ENCODE peak calls at places on chromosomes 11 and 22, in seven cellular contexts. E is naive thymus-derived CD8-positive, alpha-beta T cell; I is AG04450; O is AG09319; C is upper lobe of right lung; L is stimulated activated CD4-positive, alpha-beta T cell treated with anti-CD3 and anti-CD28 coated beads, Interleukin-1b, Interleukin-23, amount 100 ng/mL, for 24 hours; M is activated CD8-positive, alpha-beta T cell treated with anti-CD3 and anti-CD28 coated beads for 36 hours. H is an unnamed sample.

GRCh38 chr11:92129811-92130210 is 94.8 kb upstream of the FAT3 start:
- DNase-seq in E (no peak), I (no peak), O (no peak), C (no peak), L (no peak), M (no peak), H (no peak)

GRCh38 chr22:40904101-40904500 is 42.2 kb upstream of the DNAJB7 start:
- DNase-seq in E (no peak), I (no peak), O (no peak), C (no peak), L (no peak), M (no peak), H (no peak)

GRCh38 chr11:82523141-82523540 is 210.5 kb downstream of the FAM181B start:
- DNase-seq in E (no peak), I (no peak), O (no peak), C (no peak), L (no peak), M (no peak), H (no peak)

GRCh38 chr11:15824060-15824459 is 532.3 kb downstream of the SOX6 start:
- DNase-seq in E (no peak), I (peak; percentile 56), O (no peak), C (no peak), L (no peak), M (no peak), H (no peak)

GRCh38 chr11:75277211-75277805 is 36.7 kb downstream of the TPBGL start:
- DNase-seq in E (no peak), I (no peak), O (no peak), C (peak; percentile 22), L (no peak), M (peak; percentile 1), H (no peak)

GRCh38 chr11:85590848-85591483 is 36.2 kb downstream of the DLG2 start:
- DNase-seq in E (no peak), I (peak; percentile 4), O (peak; percentile 4), C (no peak), L (no peak), M (no peak), H (no peak)

GRCh38 chr22:23402275-23403151 is 177.6 kb downstream of the IGLL1 start:
- DNase-seq in E (peak; percentile 32), I (no peak), O (no peak), C (peak; percentile 86), L (no peak), M (peak; percentile 77), H (peak; percentile 7)

GRCh38 chr11:95625164-95626017 is 164.2 kb downstream of the FAM76B start:
- DNase-seq in E (no peak), I (no peak), O (no peak), C (no peak), L (no peak), M (no peak), H (no peak)

GRCh38 chr22:39374191-39374590 is 24.4 kb downstream of the SYNGR1 start:
- DNase-seq in E (no peak), I (no peak), O (no peak), C (no peak), L (no peak), M (no peak), H (no peak)

GRCh38 chr22:27881404-27881803 is 37.7 kb downstream of the PITPNB start:
- DNase-seq in E (no peak), I (peak; percentile 26), O (no peak), C (no peak), L (no peak), M (no peak), H (no peak)

GRCh38 chr11:116502641-116503061 is 270.1 kb downstream of the BUD13 start:
- DNase-seq in E (no peak), I (no peak), O (no peak), C (no peak), L (no peak), M (no peak), H (no peak)

GRCh38 chr22:42692239-42693054 is 28.2 kb downstream of the A4GALT start:
- DNase-seq in E (no peak), I (no peak), O (no peak), C (no peak), L (no peak), M (peak; percentile 13), H (no peak)

GRCh38 chr11:101745756-101746155 is 161.9 kb upstream of the TRPC6 start:
- DNase-seq in E (no peak), I (no peak), O (no peak), C (no peak), L (no peak), M (no peak), H (no peak)

GRCh38 chr11:117229931-117230285 is 2.0 kb downstream of the PCSK7 start:
- DNase-seq in E (no peak), I (no peak), O (no peak), C (no peak), L (no peak), M (no peak), H (no peak)

GRCh38 chr11:85826096-85826855 is 15.3 kb upstream of the SYTL2 start:
- DNase-seq in E (no peak), I (no peak), O (no peak), C (no peak), L (no peak), M (peak; percentile 39), H (no peak)

GRCh38 chr11:34750692-34751405 is 130.0 kb downstream of the EHF start:
- DNase-seq in E (no peak), I (no peak), O (no peak), C (no peak), L (no peak), M (no peak), H (no peak)

GRCh38 chr11:16968196-16968595 is 46.0 kb downstream of the PLEKHA7 start:
- DNase-seq in E (no peak), I (no peak), O (no peak), C (no peak), L (no peak), M (no peak), H (no peak)

GRCh38 chr11:62124186-62125113 is 639 bp downstream of the INCENP start:
- DNase-seq in E (no peak), I (no peak), O (no peak), C (no peak), L (no peak), M (peak; percentile 70), H (no peak)

GRCh38 chr11:66454828-66455227 is 11.9 kb upstream of the PELI3 start:
- DNase-seq in E (no peak), I (no peak), O (no peak), C (no peak), L (no peak), M (peak; percentile 19), H (no peak)

GRCh38 chr22:37763652-37764051 is 44.1 kb upstream of the GCAT start:
- DNase-seq in E (no peak), I (no peak), O (no peak), C (no peak), L (no peak), M (no peak), H (no peak)

GRCh38 chr11:116348226-116348625 is 424.6 kb downstream of the BUD13 start:
- DNase-seq in E (no peak), I (no peak), O (no peak), C (no peak), L (no peak), M (no peak), H (no peak)

GRCh38 chr11:64340671-64341335 is 799 bp downstream of the CCDC88B start:
- DNase-seq in E (peak; percentile 62), I (no peak), O (no peak), C (peak; percentile 86), L (peak; percentile 72), M (peak; percentile 93), H (peak; percentile 68)

GRCh38 chr22:45511847-45512261 is 9.2 kb downstream of the FBLN1 start:
- DNase-seq in E (no peak), I (peak; percentile 88), O (peak; percentile 97), C (no peak), L (no peak), M (no peak), H (no peak)